ENCODE peak calls at places on chromosomes 2 and 18, in six cellular contexts. One of them, this sample, is unnamed. For H3K4me1, the result is how much of the 10 kb centered on the place peaks cover.

GRCh38 chr2:64134813-64135212 is 9.4 kb downstream of the PELI1 start:
- DNase-seq in right lobe of liver: no peak
- DNase-seq in fibroblast of lung: no peak
- DNase-seq in GM23338: no peak
- DNase-seq in MM.1S: no peak
- DNase-seq in iPS DF 6.9: no peak
- DNase-seq in this sample: no peak

GRCh38 chr2:134704173-134704572 is 14.6 kb downstream of the TMEM163 start:
- DNase-seq in iPS DF 6.9: no peak
- DNase-seq in MM.1S: no peak
- DNase-seq in GM23338: no peak
- DNase-seq in fibroblast of lung: no peak
- DNase-seq in right lobe of liver: no peak
- DNase-seq in this sample: no peak

GRCh38 chr18:59621027-59621426 is 76.2 kb downstream of the CCBE1 start:
- DNase-seq in GM23338: no peak
- DNase-seq in fibroblast of lung: no peak
- DNase-seq in right lobe of liver: no peak
- DNase-seq in iPS DF 6.9: no peak
- DNase-seq in MM.1S: no peak
- DNase-seq in this sample: no peak

GRCh38 chr2:237687666-237688065 is 60.3 kb downstream of the LRRFIP1 start:
- DNase-seq in fibroblast of lung: peak
- DNase-seq in right lobe of liver: no peak
- DNase-seq in iPS DF 6.9: no peak
- DNase-seq in MM.1S: no peak
- DNase-seq in GM23338: no peak
- DNase-seq in this sample: peak

GRCh38 chr2:63544017-63544627 is 44.2 kb downstream of the WDPCP start:
- DNase-seq in GM23338: peak
- DNase-seq in right lobe of liver: no peak
- DNase-seq in MM.1S: peak
- DNase-seq in fibroblast of lung: peak
- DNase-seq in iPS DF 6.9: no peak
- DNase-seq in this sample: no peak

GRCh38 chr2:230774348-230774951 is 61.8 kb downstream of the CAB39 start:
- DNase-seq in right lobe of liver: no peak
- DNase-seq in fibroblast of lung: peak
- DNase-seq in GM23338: no peak
- DNase-seq in iPS DF 6.9: no peak
- DNase-seq in MM.1S: no peak
- DNase-seq in this sample: no peak

GRCh38 chr2:224309216-224309615 is 92.7 kb downstream of the FAM124B start:
- DNase-seq in MM.1S: no peak
- DNase-seq in iPS DF 6.9: no peak
- DNase-seq in right lobe of liver: no peak
- DNase-seq in fibroblast of lung: peak
- DNase-seq in GM23338: no peak
- DNase-seq in this sample: no peak

GRCh38 chr2:120934891-120935338 is 199.2 kb downstream of the GLI2 start:
- DNase-seq in iPS DF 6.9: no peak
- DNase-seq in MM.1S: no peak
- DNase-seq in right lobe of liver: no peak
- DNase-seq in GM23338: no peak
- DNase-seq in fibroblast of lung: peak
- DNase-seq in this sample: no peak

GRCh38 chr18:79934311-79935097 is 16.9 kb downstream of the SLC66A2 start:
- DNase-seq in fibroblast of lung: no peak
- DNase-seq in GM23338: no peak
- DNase-seq in iPS DF 6.9: no peak
- DNase-seq in MM.1S: no peak
- DNase-seq in right lobe of liver: peak
- DNase-seq in this sample: peak

GRCh38 chr2:145797692-145798091 is 1277.8 kb upstream of the ZEB2 start:
- DNase-seq in GM23338: no peak
- DNase-seq in MM.1S: no peak
- DNase-seq in fibroblast of lung: peak
- DNase-seq in right lobe of liver: no peak
- DNase-seq in iPS DF 6.9: no peak
- DNase-seq in this sample: no peak

GRCh38 chr18:44844486-44844885 is 163.8 kb downstream of the SETBP1 start:
- DNase-seq in GM23338: no peak
- DNase-seq in fibroblast of lung: no peak
- DNase-seq in right lobe of liver: no peak
- DNase-seq in MM.1S: no peak
- DNase-seq in iPS DF 6.9: no peak
- DNase-seq in this sample: no peak

GRCh38 chr2:172397136-172397825 is 30.1 kb upstream of the ITGA6 start:
- DNase-seq in right lobe of liver: no peak
- DNase-seq in fibroblast of lung: no peak
- DNase-seq in GM23338: no peak
- DNase-seq in MM.1S: no peak
- DNase-seq in iPS DF 6.9: no peak
- DNase-seq in this sample: no peak

GRCh38 chr2:120239488-120240287 is 13.0 kb upstream of the RALB start:
- DNase-seq in iPS DF 6.9: no peak
- DNase-seq in right lobe of liver: no peak
- DNase-seq in MM.1S: no peak
- DNase-seq in fibroblast of lung: peak
- DNase-seq in GM23338: peak
- DNase-seq in this sample: peak

GRCh38 chr2:202378661-202379338 is 2.7 kb downstream of the BMPR2 start:
- DNase-seq in GM23338: no peak
- DNase-seq in iPS DF 6.9: no peak
- DNase-seq in right lobe of liver: no peak
- DNase-seq in MM.1S: no peak
- DNase-seq in fibroblast of lung: no peak
- DNase-seq in this sample: no peak

GRCh38 chr18:56748698-56749268 is 97.6 kb downstream of the WDR7 start:
- DNase-seq in iPS DF 6.9: no peak
- DNase-seq in MM.1S: peak
- DNase-seq in fibroblast of lung: peak
- DNase-seq in right lobe of liver: no peak
- DNase-seq in GM23338: peak
- DNase-seq in this sample: no peak

DNA sequence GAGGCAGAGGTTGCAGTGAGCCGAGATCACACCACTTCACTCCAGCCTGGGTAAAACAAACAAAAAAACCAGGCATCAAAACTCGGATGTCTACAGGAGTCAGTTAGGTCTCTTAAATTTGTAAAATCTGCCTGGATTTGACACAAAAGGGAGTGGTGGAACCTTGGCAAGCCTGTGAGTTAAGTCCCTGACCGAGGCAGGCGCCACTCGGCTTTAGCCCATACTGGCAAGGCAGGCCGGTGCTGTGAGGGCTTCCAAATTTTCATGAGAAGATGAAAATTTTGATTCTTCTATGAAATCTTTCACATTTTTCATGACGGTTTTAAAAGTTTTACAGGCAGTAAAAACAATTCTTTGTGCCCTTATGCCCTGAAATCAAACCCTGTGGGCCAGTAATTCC is 165.8 kb downstream of the FMNL2 start:
- DNase-seq in fibroblast of lung: no peak
- DNase-seq in right lobe of liver: no peak
- DNase-seq in MM.1S: no peak
- DNase-seq in GM23338: no peak
- DNase-seq in iPS DF 6.9: no peak
- DNase-seq in this sample: no peak
- H3K27ac ChIP-seq in fibroblast of lung: no peak
- H3K27ac ChIP-seq in right lobe of liver: peak
- H3K27ac ChIP-seq in MM.1S: no peak
- H3K27ac ChIP-seq in GM23338: no peak
- H3K27ac ChIP-seq in iPS DF 6.9: no peak
- H3K27ac ChIP-seq in this sample: no peak

GRCh38 chr18:62386091-62386490 is 61.0 kb downstream of the TNFRSF11A start:
- DNase-seq in GM23338: peak
- DNase-seq in MM.1S: no peak
- DNase-seq in fibroblast of lung: no peak
- DNase-seq in right lobe of liver: no peak
- DNase-seq in iPS DF 6.9: no peak
- DNase-seq in this sample: no peak

GRCh38 chr18:62387257-62387656 is 62.1 kb downstream of the TNFRSF11A start:
- DNase-seq in iPS DF 6.9: no peak
- DNase-seq in right lobe of liver: no peak
- DNase-seq in MM.1S: no peak
- DNase-seq in fibroblast of lung: no peak
- DNase-seq in GM23338: no peak
- DNase-seq in this sample: no peak

GRCh38 chr18:62386616-62387015 is 61.5 kb downstream of the TNFRSF11A start:
- DNase-seq in fibroblast of lung: no peak
- DNase-seq in right lobe of liver: no peak
- DNase-seq in GM23338: no peak
- DNase-seq in iPS DF 6.9: no peak
- DNase-seq in MM.1S: no peak
- DNase-seq in this sample: no peak

GRCh38 chr18:62384610-62385097 is 59.5 kb downstream of the TNFRSF11A start:
- DNase-seq in fibroblast of lung: peak
- DNase-seq in right lobe of liver: no peak
- DNase-seq in iPS DF 6.9: no peak
- DNase-seq in GM23338: peak
- DNase-seq in MM.1S: no peak
- DNase-seq in this sample: no peak

GRCh38 chr18:62384068-62384467 is 59.0 kb downstream of the TNFRSF11A start:
- DNase-seq in GM23338: no peak
- DNase-seq in right lobe of liver: no peak
- DNase-seq in iPS DF 6.9: no peak
- DNase-seq in MM.1S: no peak
- DNase-seq in fibroblast of lung: no peak
- DNase-seq in this sample: no peak
- H3K4me1 ChIP-seq in GM23338: under half
- H3K4me1 ChIP-seq in right lobe of liver: under half
- H3K4me1 ChIP-seq in iPS DF 6.9: under half
- H3K4me1 ChIP-seq in MM.1S: under half
- H3K4me1 ChIP-seq in fibroblast of lung: under half
- H3K4me1 ChIP-seq in this sample: under half

DNA sequence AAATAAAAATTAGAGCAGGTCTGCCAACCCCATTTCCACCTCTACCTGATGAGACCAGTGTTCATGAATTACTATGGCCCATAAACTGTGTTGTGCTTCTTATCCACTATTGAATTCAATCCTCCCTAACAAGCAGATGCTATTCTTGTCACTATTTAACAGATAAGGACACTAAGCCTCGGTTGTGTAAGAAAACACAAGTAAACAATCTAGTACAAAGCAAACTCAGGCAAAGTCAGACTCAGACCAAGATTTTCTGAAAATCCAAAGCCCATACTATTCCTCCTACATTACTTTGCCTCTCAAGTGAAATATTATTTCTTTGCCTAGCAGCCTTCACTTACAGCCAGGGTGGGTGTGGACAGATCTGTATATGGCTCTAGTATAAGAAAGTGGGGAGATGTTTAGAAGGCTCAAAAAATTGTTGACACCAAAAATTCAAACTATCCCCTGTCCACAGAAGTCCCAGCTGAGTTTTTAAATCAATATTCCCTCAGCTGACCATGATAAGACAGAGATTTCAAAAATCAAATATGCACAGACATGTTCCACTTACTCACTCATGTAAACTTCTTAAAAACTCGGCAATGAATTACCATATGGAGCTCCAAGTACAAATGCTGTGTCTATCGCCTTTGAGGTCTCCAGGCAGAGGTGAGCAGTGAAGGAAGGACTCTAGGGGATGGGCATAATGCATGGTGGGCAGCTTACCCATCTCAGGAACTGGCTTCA is 16.0 kb upstream of the TTR start:
- DNase-seq in right lobe of liver: no peak
- DNase-seq in fibroblast of lung: no peak
- DNase-seq in iPS DF 6.9: no peak
- DNase-seq in GM23338: no peak
- DNase-seq in MM.1S: no peak
- DNase-seq in this sample: no peak
- H3K27ac ChIP-seq in right lobe of liver: no peak
- H3K27ac ChIP-seq in fibroblast of lung: no peak
- H3K27ac ChIP-seq in iPS DF 6.9: no peak
- H3K27ac ChIP-seq in GM23338: no peak
- H3K27ac ChIP-seq in MM.1S: no peak
- H3K27ac ChIP-seq in this sample: no peak

DNA sequence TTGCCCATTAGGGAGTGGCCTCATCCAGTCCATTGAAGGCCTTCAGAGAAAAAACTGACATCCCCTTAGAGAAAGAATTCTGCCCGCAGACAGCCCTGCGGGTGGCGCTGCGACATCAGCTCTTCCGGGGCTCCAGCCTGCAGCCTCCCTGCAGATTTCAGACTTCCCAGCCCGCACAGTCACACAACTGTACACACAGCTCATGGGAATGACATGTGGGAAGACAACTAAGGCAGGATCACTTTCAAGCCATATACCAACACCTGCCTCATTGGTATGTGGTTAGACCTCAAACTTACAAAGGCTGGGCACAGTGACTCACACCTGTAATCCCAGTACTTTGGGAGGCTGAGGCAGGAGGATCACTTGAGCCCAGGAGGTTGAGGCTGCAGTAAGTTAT is 24.8 kb upstream of the TUBB6 start:
- DNase-seq in fibroblast of lung: peak
- DNase-seq in GM23338: peak
- DNase-seq in MM.1S: no peak
- DNase-seq in iPS DF 6.9: no peak
- DNase-seq in right lobe of liver: no peak
- DNase-seq in this sample: no peak
- H3K4me1 ChIP-seq in fibroblast of lung: under half
- H3K4me1 ChIP-seq in GM23338: under half
- H3K4me1 ChIP-seq in MM.1S: under half
- H3K4me1 ChIP-seq in iPS DF 6.9: under half
- H3K4me1 ChIP-seq in right lobe of liver: under half
- H3K4me1 ChIP-seq in this sample: under half

DNA sequence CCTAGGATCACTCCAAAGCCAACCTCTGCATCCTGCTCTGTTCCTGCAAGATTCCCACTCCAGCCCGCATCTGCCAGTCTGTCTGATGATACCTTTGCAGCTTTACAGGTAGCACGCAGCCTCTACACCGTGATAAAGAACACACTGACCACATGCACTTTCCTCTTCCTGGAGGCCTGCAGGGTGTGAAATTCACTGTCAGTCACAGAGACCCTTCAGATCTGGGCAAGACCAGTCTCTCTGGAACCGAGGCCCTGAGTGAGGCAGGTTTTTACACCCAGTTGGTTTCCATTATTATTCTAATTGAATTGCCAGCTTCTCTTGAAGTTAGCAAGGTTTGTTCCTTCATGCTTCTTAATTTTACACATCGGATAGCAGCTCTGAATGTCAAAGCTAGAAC is 30.5 kb upstream of the TWIST2 start:
- DNase-seq in iPS DF 6.9: no peak
- DNase-seq in right lobe of liver: no peak
- DNase-seq in GM23338: peak
- DNase-seq in fibroblast of lung: no peak
- DNase-seq in MM.1S: no peak
- DNase-seq in this sample: no peak
- H3K27ac ChIP-seq in iPS DF 6.9: no peak
- H3K27ac ChIP-seq in right lobe of liver: no peak
- H3K27ac ChIP-seq in GM23338: no peak
- H3K27ac ChIP-seq in fibroblast of lung: no peak
- H3K27ac ChIP-seq in MM.1S: no peak
- H3K27ac ChIP-seq in this sample: no peak

This sample was measured in aorta.